ENCODE peak calls at places on chromosomes 6 and 20, in six cellular contexts. Y, G, N, C, W and R are unnamed samples.

GRCh38 chr6:5275497-5275896 is 14.2 kb downstream of the FARS2 start:
- DNase-seq in W (no peak), C (no peak), Y (no peak), N (no peak), G (no peak), R (no peak)

GRCh38 chr20:33437141-33437911 is 6.2 kb downstream of the SNTA1 start:
- DNase-seq in N (no peak), C (no peak), Y (peak), W (no peak), G (peak), R (no peak)

GRCh38 chr6:43708857-43709653 is 21.5 kb upstream of the MRPS18A start:
- DNase-seq in Y (peak), C (no peak), N (no peak), G (no peak), W (no peak), R (no peak)

GRCh38 chr20:31934968-31935764 is 16.7 kb downstream of the PDRG1 start:
- DNase-seq in G (no peak), C (no peak), W (no peak), Y (no peak), N (no peak), R (no peak)

GRCh38 chr6:116881236-116881635 is 4.2 kb downstream of the RFX6 start:
- DNase-seq in W (no peak), Y (no peak), G (no peak), N (no peak), C (no peak), R (no peak)

GRCh38 chr20:8545212-8545611 is 413.1 kb downstream of the PLCB1 start:
- DNase-seq in W (no peak), G (no peak), Y (no peak), C (no peak), N (no peak), R (no peak)

GRCh38 chr6:88490865-88491264 is 324.7 kb upstream of the CNR1 start:
- DNase-seq in Y (peak), G (no peak), C (no peak), W (no peak), N (no peak), R (no peak)

GRCh38 chr20:38286586-38287502 is 17.1 kb upstream of the BPI start:
- DNase-seq in W (peak), N (no peak), Y (peak), G (no peak), C (peak), R (no peak)

GRCh38 chr6:28658475-28659249 is 133.0 kb downstream of the GPX5 start:
- DNase-seq in W (peak), G (no peak), N (no peak), C (no peak), Y (no peak), R (no peak)

GRCh38 chr20:37526839-37527637 is 638 bp downstream of the BLCAP start:
- DNase-seq in C (no peak), G (no peak), W (peak), N (no peak), Y (no peak), R (no peak)

GRCh38 chr6:128068110-128068460 is 167.2 kb upstream of the THEMIS start:
- DNase-seq in C (no peak), W (no peak), Y (no peak), G (no peak), N (no peak), R (no peak)

GRCh38 chr6:143609501-143609900 is 68.3 kb upstream of the PHACTR2 start:
- DNase-seq in G (no peak), N (no peak), W (no peak), C (no peak), Y (no peak), R (no peak)

GRCh38 chr20:12434672-12435071 is 517.0 kb downstream of the BTBD3 start:
- DNase-seq in Y (no peak), W (no peak), G (no peak), C (no peak), N (no peak), R (no peak)

GRCh38 chr6:82712826-82713225 is 349.2 kb downstream of the TPBG start:
- DNase-seq in Y (no peak), W (peak), G (no peak), N (no peak), C (no peak), R (no peak)

GRCh38 chr20:37242503-37242902 is 19.1 kb downstream of the GHRH start:
- DNase-seq in Y (no peak), G (no peak), W (no peak), N (no peak), C (no peak), R (no peak)

GRCh38 chr20:10319855-10320254 is 101.2 kb downstream of the SNAP25 start:
- DNase-seq in G (no peak), N (no peak), W (no peak), Y (no peak), C (no peak), R (no peak)

GRCh38 chr6:15443119-15443518 is 197.2 kb downstream of the JARID2 start:
- DNase-seq in W (no peak), N (no peak), C (no peak), Y (peak), G (no peak), R (no peak)

GRCh38 chr20:59789641-59790040 is 143.8 kb downstream of the SYCP2 start:
- DNase-seq in N (no peak), W (no peak), G (no peak), Y (no peak), C (no peak), R (no peak)

GRCh38 chr6:11140061-11140460 is 28.5 kb upstream of the ERVFRD-1 start:
- DNase-seq in W (no peak), G (no peak), C (no peak), N (no peak), Y (no peak), R (no peak)

GRCh38 chr6:34570066-34570833 is 14.1 kb upstream of the SPDEF start:
- DNase-seq in G (no peak), C (no peak), Y (no peak), W (no peak), N (no peak), R (no peak)

GRCh38 chr20:46414608-46415007 is 8.2 kb upstream of the ELMO2 start:
- DNase-seq in W (no peak), N (no peak), Y (no peak), C (no peak), G (no peak), R (no peak)

GRCh38 chr6:158839796-158840195 is 20.6 kb upstream of the EZR start:
- DNase-seq in N (no peak), G (no peak), C (no peak), W (no peak), Y (no peak), R (no peak)

GRCh38 chr20:38523697-38524096 is 51.1 kb downstream of the RALGAPB start:
- DNase-seq in G (no peak), Y (peak), N (no peak), C (no peak), W (no peak), R (no peak)

GRCh38 chr6:145244712-145245111 is 490.6 kb downstream of the EPM2A start:
- DNase-seq in Y (no peak), C (no peak), N (no peak), G (no peak), W (no peak), R (no peak)

GRCh38 chr20:19775353-19776201 is 17.5 kb downstream of the RIN2 start:
- DNase-seq in W (peak), N (no peak), C (no peak), G (no peak), Y (no peak), R (no peak)